ENCODE peak calls at places on chromosome 11, in four cellular contexts. One of them, this sample, is unnamed.

GRCh38 chr11:106395716-106396349 is 318.4 kb downstream of the AASDHPPT start:
- DNase-seq in K562: no peak
- DNase-seq in HepG2: no peak
- DNase-seq in HCT116: peak; percentile 28
- DNase-seq in this sample: no peak

GRCh38 chr11:71454470-71455113 is 1.6 kb downstream of the NADSYN1 start:
- DNase-seq in HepG2: no peak
- DNase-seq in HCT116: no peak
- DNase-seq in K562: no peak
- DNase-seq in this sample: no peak

GRCh38 chr11:70407121-70407520 is 8.8 kb downstream of the CTTN start:
- DNase-seq in K562: no peak
- DNase-seq in HCT116: no peak
- DNase-seq in HepG2: no peak
- DNase-seq in this sample: no peak

GRCh38 chr11:82907376-82907775 is 5.8 kb downstream of the DDIAS start:
- DNase-seq in K562: no peak
- DNase-seq in HCT116: no peak
- DNase-seq in HepG2: no peak
- DNase-seq in this sample: no peak

GRCh38 chr11:7341551-7341950 is 89.8 kb downstream of the SYT9 start:
- DNase-seq in HepG2: no peak
- DNase-seq in HCT116: no peak
- DNase-seq in K562: no peak
- DNase-seq in this sample: no peak

GRCh38 chr11:78957481-78958245 is 383.0 kb upstream of the NARS2 start:
- DNase-seq in K562: no peak
- DNase-seq in HepG2: no peak
- DNase-seq in HCT116: no peak
- DNase-seq in this sample: no peak

GRCh38 chr11:126424471-126425039 is 69.1 kb downstream of the ST3GAL4 start:
- DNase-seq in HCT116: no peak
- DNase-seq in HepG2: no peak
- DNase-seq in K562: no peak
- DNase-seq in this sample: no peak

GRCh38 chr11:65884716-65885092 is 3.6 kb downstream of the FIBP start:
- DNase-seq in HCT116: no peak
- DNase-seq in K562: peak; percentile 85
- DNase-seq in HepG2: peak; percentile 60
- DNase-seq in this sample: no peak

GRCh38 chr11:95924414-95924760 is 480 bp upstream of the MTMR2 start:
- DNase-seq in HepG2: peak; percentile 18
- DNase-seq in K562: no peak
- DNase-seq in HCT116: no peak
- DNase-seq in this sample: no peak

GRCh38 chr11:125591659-125592304 is 870 bp upstream of the STT3A start:
- DNase-seq in HepG2: peak; percentile 10
- DNase-seq in HCT116: no peak
- DNase-seq in K562: peak; percentile 37
- DNase-seq in this sample: peak; percentile 5

DNA sequence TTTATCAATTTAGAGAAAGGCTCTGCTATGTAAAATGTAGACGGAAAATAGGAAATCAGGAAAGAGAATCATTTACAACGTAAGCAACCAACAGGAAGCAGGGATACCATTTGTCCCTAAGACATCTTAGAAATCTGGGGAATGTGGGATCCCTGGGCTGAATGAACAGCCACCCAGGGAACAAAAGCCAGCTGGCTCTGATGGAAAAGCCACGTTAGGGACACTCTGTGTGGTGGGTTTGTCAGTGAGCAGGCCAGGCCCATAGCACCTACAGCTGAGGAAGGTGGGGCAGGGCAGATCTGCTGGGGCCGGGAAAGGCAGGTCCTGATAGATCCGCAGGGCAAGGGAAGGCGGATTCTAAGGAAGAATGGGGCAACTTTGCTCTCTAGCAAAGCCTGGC is 87.1 kb upstream of the CSNK2A3 start:
- DNase-seq in K562: no peak
- DNase-seq in HCT116: no peak
- DNase-seq in HepG2: no peak
- DNase-seq in this sample: no peak
- TF ChIP-seq TCF7L2 in K562: no peak
- TF ChIP-seq TCF7L2 in HCT116: no peak
- TF ChIP-seq TCF7L2 in HepG2: no peak
- TF ChIP-seq TCF7L2 in this sample: no peak

DNA sequence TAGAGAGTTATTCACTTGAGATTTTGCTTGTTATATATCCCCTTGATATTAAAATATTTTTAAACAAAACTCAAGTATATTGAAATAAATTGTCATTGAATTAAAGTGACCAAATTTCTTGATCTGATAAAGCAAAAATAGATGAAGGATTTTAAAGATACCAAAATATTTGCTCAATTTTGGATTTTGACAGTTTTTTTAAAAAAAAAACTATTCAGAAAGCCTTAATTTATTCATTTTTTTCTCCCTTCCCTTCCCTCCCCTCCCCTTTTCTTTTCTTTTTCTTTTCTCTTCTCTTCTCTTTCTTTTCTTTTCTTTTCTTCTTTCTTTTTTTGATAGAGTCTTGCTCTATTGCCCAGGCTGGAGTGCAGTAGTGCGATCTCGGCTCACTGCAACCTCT is 163.7 kb downstream of the DYNC2H1 start:
- DNase-seq in HCT116: no peak
- DNase-seq in HepG2: no peak
- DNase-seq in K562: no peak
- DNase-seq in this sample: no peak
- TF ChIP-seq TCF7L2 in HCT116: no peak
- TF ChIP-seq TCF7L2 in HepG2: no peak
- TF ChIP-seq TCF7L2 in K562: no peak
- TF ChIP-seq TCF7L2 in this sample: no peak

GRCh38 chr11:19648321-19648720 is 64.3 kb upstream of the NAV2 start:
- DNase-seq in HepG2: no peak
- DNase-seq in HCT116: no peak
- DNase-seq in K562: no peak
- DNase-seq in this sample: no peak

GRCh38 chr11:19642759-19643158 is 69.9 kb upstream of the NAV2 start:
- DNase-seq in K562: no peak
- DNase-seq in HCT116: no peak
- DNase-seq in HepG2: no peak
- DNase-seq in this sample: no peak

GRCh38 chr11:19644316-19644715 is 68.3 kb upstream of the NAV2 start:
- DNase-seq in HCT116: no peak
- DNase-seq in K562: no peak
- DNase-seq in HepG2: no peak
- DNase-seq in this sample: no peak

GRCh38 chr11:19646921-19647320 is 65.7 kb upstream of the NAV2 start:
- DNase-seq in HepG2: no peak
- DNase-seq in K562: no peak
- DNase-seq in HCT116: no peak
- DNase-seq in this sample: no peak

GRCh38 chr11:19646308-19646707 is 66.3 kb upstream of the NAV2 start:
- DNase-seq in HepG2: no peak
- DNase-seq in HCT116: no peak
- DNase-seq in K562: no peak
- DNase-seq in this sample: no peak
- TF ChIP-seq TCF7L2 in HepG2: no peak
- TF ChIP-seq TCF7L2 in HCT116: no peak
- TF ChIP-seq TCF7L2 in K562: no peak
- TF ChIP-seq TCF7L2 in this sample: no peak

GRCh38 chr11:68796779-68797178 is 44.9 kb downstream of the CPT1A start:
- DNase-seq in K562: no peak
- DNase-seq in HCT116: no peak
- DNase-seq in HepG2: no peak
- DNase-seq in this sample: no peak

GRCh38 chr11:68803766-68804165 is 38.0 kb downstream of the CPT1A start:
- DNase-seq in K562: no peak
- DNase-seq in HepG2: no peak
- DNase-seq in HCT116: no peak
- DNase-seq in this sample: no peak

GRCh38 chr11:68792400-68792955 is 41.2 kb upstream of the TESMIN start:
- DNase-seq in HepG2: no peak
- DNase-seq in K562: no peak
- DNase-seq in HCT116: no peak
- DNase-seq in this sample: no peak

DNA sequence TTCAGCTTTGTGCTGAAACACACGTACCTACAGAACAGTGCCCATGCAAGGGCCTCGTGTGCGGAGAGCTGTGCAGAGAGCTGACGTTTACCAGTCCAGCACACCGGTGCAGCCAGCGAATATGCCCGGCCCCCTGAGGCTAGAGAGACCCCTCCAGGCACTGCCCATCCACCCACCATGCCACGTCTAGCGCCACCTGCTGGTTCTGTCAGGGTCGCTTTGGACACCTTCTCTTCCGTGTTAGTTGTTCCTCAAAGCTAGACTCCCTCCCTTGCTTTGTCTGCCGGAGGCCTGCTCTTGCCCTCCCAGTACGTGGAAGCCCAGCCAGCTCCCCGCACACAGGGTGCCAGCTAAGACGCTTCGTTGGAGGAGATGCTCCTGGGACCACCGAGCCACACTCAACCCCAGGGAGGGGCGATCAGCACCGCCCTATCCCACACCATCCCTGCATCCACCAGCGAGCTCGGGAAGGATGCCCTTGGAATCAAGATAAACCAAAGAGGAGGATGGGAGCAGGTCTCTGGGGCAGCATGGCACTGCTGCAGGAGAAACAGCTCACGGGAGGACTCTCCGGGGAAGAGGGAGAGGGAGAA is 43.4 kb downstream of the CPT1A start:
- DNase-seq in K562: peak; percentile 49
- DNase-seq in HepG2: peak; percentile 12
- DNase-seq in HCT116: no peak
- DNase-seq in this sample: peak; percentile 7
- TF ChIP-seq TCF7L2 in K562: no peak
- TF ChIP-seq TCF7L2 in HepG2: no peak
- TF ChIP-seq TCF7L2 in HCT116: no peak
- TF ChIP-seq TCF7L2 in this sample: no peak

GRCh38 chr11:101061606-101062005 is 68.0 kb downstream of the PGR start:
- DNase-seq in HCT116: no peak
- DNase-seq in HepG2: no peak
- DNase-seq in K562: no peak
- DNase-seq in this sample: no peak

DNA sequence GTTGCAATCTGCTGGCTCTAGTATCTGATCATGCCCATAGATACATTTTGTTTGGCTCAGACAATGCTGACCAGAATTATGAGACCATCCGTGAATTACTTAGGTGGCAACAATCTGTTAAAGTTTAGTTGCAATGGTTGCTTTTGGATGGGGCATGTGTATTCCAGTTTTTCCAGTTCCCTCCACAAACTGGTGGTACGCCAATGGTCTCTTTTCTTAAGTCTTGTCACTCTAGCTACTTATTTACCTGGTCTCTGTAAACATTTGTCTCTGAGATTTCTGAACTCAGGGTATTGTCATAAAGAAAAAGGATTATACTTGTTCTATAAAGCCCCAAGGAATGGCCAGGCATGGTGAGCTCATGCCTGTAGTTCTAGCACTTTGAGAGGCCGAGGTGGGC is 65.9 kb downstream of the PGR start:
- DNase-seq in HCT116: no peak
- DNase-seq in K562: no peak
- DNase-seq in HepG2: no peak
- DNase-seq in this sample: no peak
- TF ChIP-seq TCF7L2 in HCT116: no peak
- TF ChIP-seq TCF7L2 in K562: no peak
- TF ChIP-seq TCF7L2 in HepG2: no peak
- TF ChIP-seq TCF7L2 in this sample: no peak

DNA sequence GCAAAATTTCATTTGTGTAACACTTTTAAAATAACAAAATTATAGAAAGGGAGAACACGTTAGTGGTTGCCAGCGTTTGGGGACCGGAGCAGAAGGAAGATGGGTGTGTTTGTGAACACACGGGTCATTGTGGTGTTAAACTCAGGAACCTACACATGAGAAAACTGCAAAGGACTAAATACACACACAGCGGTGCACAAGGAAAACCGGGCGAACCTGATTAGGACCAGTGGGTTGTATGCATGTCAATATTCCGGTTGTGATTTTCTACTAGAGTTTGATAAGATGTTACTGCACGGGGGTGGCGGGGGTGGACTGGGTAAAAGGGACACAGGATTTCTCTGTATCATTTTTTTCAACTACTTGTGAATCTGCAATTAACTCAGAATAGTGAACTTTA is 351.2 kb downstream of the OPCML start:
- DNase-seq in HepG2: no peak
- DNase-seq in K562: no peak
- DNase-seq in HCT116: no peak
- DNase-seq in this sample: no peak
- TF ChIP-seq TCF7L2 in HepG2: no peak
- TF ChIP-seq TCF7L2 in K562: no peak
- TF ChIP-seq TCF7L2 in HCT116: no peak
- TF ChIP-seq TCF7L2 in this sample: no peak

DNA sequence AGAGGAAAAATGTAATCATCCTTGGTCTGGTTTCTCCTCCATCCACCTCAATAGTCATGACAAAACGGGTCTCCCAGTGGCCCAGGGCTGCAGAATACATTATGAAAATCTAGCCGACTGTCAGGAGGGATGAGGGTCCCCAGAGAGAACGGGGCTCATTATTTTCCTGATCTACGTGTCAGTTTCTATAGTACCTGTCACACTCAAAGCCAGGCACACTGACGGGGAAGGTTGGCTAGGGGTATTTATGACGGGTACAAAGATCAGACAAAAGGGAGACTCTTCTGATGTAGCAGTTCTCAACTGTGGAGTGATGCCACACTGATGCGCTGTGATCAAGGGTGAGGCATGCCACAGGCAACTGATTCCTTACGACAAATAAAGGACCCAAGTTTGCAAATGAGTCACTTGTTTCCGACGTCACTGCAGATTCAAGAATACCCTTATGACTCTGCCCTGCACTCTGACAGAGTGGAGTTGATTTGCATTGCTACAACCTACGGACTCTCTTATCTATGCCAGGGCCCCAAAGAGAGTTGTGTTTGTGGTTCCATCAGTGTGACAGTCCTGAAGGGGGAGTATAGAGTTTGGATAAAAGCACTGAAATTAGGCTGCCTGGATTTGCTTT is 188.2 kb upstream of the TBCEL start:
- DNase-seq in HCT116: no peak
- DNase-seq in K562: no peak
- DNase-seq in HepG2: peak; percentile 5
- DNase-seq in this sample: no peak
- TF ChIP-seq TCF7L2 in HCT116: no peak
- TF ChIP-seq TCF7L2 in K562: no peak
- TF ChIP-seq TCF7L2 in HepG2: no peak
- TF ChIP-seq TCF7L2 in this sample: no peak

GRCh38 chr11:57219021-57219627 is 17.9 kb downstream of the APLNR start:
- DNase-seq in HCT116: no peak
- DNase-seq in HepG2: no peak
- DNase-seq in K562: no peak
- DNase-seq in this sample: no peak
- TF ChIP-seq TCF7L2 in HCT116: no peak
- TF ChIP-seq TCF7L2 in HepG2: no peak
- TF ChIP-seq TCF7L2 in K562: no peak
- TF ChIP-seq TCF7L2 in this sample: no peak

GRCh38 chr11:114178656-114179055 is 117.5 kb upstream of the NNMT start:
- DNase-seq in K562: no peak
- DNase-seq in HCT116: no peak
- DNase-seq in HepG2: no peak
- DNase-seq in this sample: no peak

GRCh38 chr11:114181195-114181594 is 115.0 kb upstream of the NNMT start:
- DNase-seq in HCT116: no peak
- DNase-seq in HepG2: no peak
- DNase-seq in K562: no peak
- DNase-seq in this sample: no peak

GRCh38 chr11:114180301-114181055 is 115.7 kb upstream of the NNMT start:
- DNase-seq in K562: no peak
- DNase-seq in HCT116: no peak
- DNase-seq in HepG2: peak; percentile 12
- DNase-seq in this sample: no peak

GRCh38 chr11:114181752-114182151 is 114.4 kb upstream of the NNMT start:
- DNase-seq in HepG2: no peak
- DNase-seq in K562: no peak
- DNase-seq in HCT116: no peak
- DNase-seq in this sample: no peak

GRCh38 chr11:114179234-114179941 is 116.8 kb upstream of the NNMT start:
- DNase-seq in HCT116: no peak
- DNase-seq in HepG2: no peak
- DNase-seq in K562: peak; percentile 32
- DNase-seq in this sample: no peak
- TF ChIP-seq TCF7L2 in HCT116: no peak
- TF ChIP-seq TCF7L2 in HepG2: no peak
- TF ChIP-seq TCF7L2 in K562: no peak
- TF ChIP-seq TCF7L2 in this sample: no peak

This sample was measured in Panc1.